ENCODE peak calls at places on chromosomes 2 and 18, in five cellular contexts. Z is amniotic stem cell, Y is right cardiac atrium, N is prostate gland, V is BE2C. F is an unnamed sample.

GRCh38 chr2:136281281-136282117 is 163.6 kb upstream of the CXCR4 start:
- DNase-seq in Z (no peak), Y (no peak), N (no peak), V (peak; percentile 35), F (no peak)

GRCh38 chr2:83874712-83875430 is 584.2 kb downstream of the SUCLG1 start:
- DNase-seq in Z (no peak), Y (peak; percentile 18), N (no peak), V (no peak), F (no peak)

GRCh38 chr2:12006841-12007240 is 260.4 kb downstream of the LPIN1 start:
- DNase-seq in Z (peak; percentile 11), Y (no peak), N (no peak), V (no peak), F (no peak)

GRCh38 chr2:12430036-12430795 is 286.5 kb upstream of the TRIB2 start:
- DNase-seq in Z (peak; percentile 59), Y (no peak), N (no peak), V (no peak), F (no peak)

GRCh38 chr2:109516445-109517117 is 97.2 kb downstream of the SEPTIN10 start:
- DNase-seq in Z (no peak), Y (peak; percentile 78), N (no peak), V (peak; percentile 21), F (no peak)

GRCh38 chr2:217707116-217707742 is 295.6 kb downstream of the TNS1 start:
- DNase-seq in Z (peak; percentile 12), Y (peak; percentile 58), N (peak; percentile 60), V (no peak), F (no peak)

GRCh38 chr2:118969025-118969733 is 27.2 kb downstream of the MARCO start:
- DNase-seq in Z (no peak), Y (no peak), N (no peak), V (no peak), F (no peak)

GRCh38 chr2:55155206-55155605 is 76.9 kb downstream of the CLHC1 start:
- DNase-seq in Z (no peak), Y (no peak), N (no peak), V (no peak), F (no peak)

GRCh38 chr2:153739394-153739793 is 132.3 kb upstream of the GALNT13 start:
- DNase-seq in Z (no peak), Y (no peak), N (no peak), V (no peak), F (no peak)

GRCh38 chr2:29106980-29107388 is 8.2 kb upstream of the CLIP4 start:
- DNase-seq in Z (no peak), Y (no peak), N (no peak), V (no peak), F (no peak)

GRCh38 chr18:76602169-76602568 is 107.1 kb upstream of the ZNF516 start:
- DNase-seq in Z (no peak), Y (no peak), N (no peak), V (no peak), F (no peak)

GRCh38 chr2:204228169-204228940 is 291.8 kb downstream of the ICOS start:
- DNase-seq in Z (no peak), Y (no peak), N (no peak), V (peak; percentile 67), F (no peak)

GRCh38 chr2:96116424-96116878 is at the start of gene ADRA2B:
- DNase-seq in Z (no peak), Y (peak; percentile 76), N (peak; percentile 77), V (peak; percentile 28), F (no peak)

GRCh38 chr2:134361648-134362047 is 107.8 kb downstream of the MGAT5 start:
- DNase-seq in Z (no peak), Y (no peak), N (no peak), V (no peak), F (no peak)

GRCh38 chr2:178327516-178327915 is 123.5 kb downstream of the PRKRA start:
- DNase-seq in Z (no peak), Y (no peak), N (no peak), V (no peak), F (peak; percentile 65)

GRCh38 chr2:236578980-236579745 is 9.5 kb downstream of the ACKR3 start:
- DNase-seq in Z (no peak), Y (no peak), N (no peak), V (no peak), F (no peak)

GRCh38 chr18:49510393-49511115 is 23.5 kb upstream of the C18orf32 start:
- DNase-seq in Z (no peak), Y (peak; percentile 69), N (peak; percentile 20), V (peak; percentile 45), F (no peak)

GRCh38 chr2:68190991-68191731 is 33.5 kb downstream of the PNO1 start:
- DNase-seq in Z (no peak), Y (no peak), N (no peak), V (no peak), F (no peak)

GRCh38 chr2:123085479-123085878 is 939.6 kb upstream of the CNTNAP5 start:
- DNase-seq in Z (no peak), Y (no peak), N (no peak), V (no peak), F (no peak)